ENCODE peak calls at places on chromosomes 7 and 10, in five cellular contexts. F is MM.1S, G is HCT116, J is IMR-90, M is SK-N-SH. P is an unnamed sample.

GRCh38 chr7:87128883-87129282 is 23.4 kb upstream of the DMTF1 start:
- DNase-seq in F (no peak), G (no peak), J (no peak), M (no peak), P (no peak)

GRCh38 chr10:3248526-3249255 is 76.1 kb upstream of the PITRM1 start:
- DNase-seq in F (no peak), G (peak), J (peak), M (no peak), P (no peak)

GRCh38 chr10:98349508-98349922 is 65.5 kb downstream of the PYROXD2 start:
- DNase-seq in F (no peak), G (no peak), J (peak), M (no peak), P (peak)

GRCh38 chr10:52818019-52818418 is 45.4 kb upstream of the MBL2 start:
- DNase-seq in F (peak), G (peak), J (peak), M (peak), P (peak)

GRCh38 chr7:95434501-95435421 is at the start of gene PON2:
- DNase-seq in F (peak), G (peak), J (peak), M (peak), P (no peak)

GRCh38 chr7:192701-193536 is 548 bp downstream of the FAM20C start:
- DNase-seq in F (no peak), G (no peak), J (peak), M (peak), P (no peak)

GRCh38 chr7:113582471-113582870 is 336.3 kb downstream of the PPP1R3A start:
- DNase-seq in F (no peak), G (no peak), J (no peak), M (no peak), P (no peak)

GRCh38 chr10:11303671-11304170 is 286.0 kb downstream of the CELF2 start:
- DNase-seq in F (no peak), G (no peak), J (no peak), M (no peak), P (no peak)

GRCh38 chr7:29194206-29194593 is 375 bp upstream of the CHN2 start:
- DNase-seq in F (no peak), G (no peak), J (no peak), M (no peak), P (no peak)

GRCh38 chr7:5554287-5554785 is 130.7 kb upstream of the TNRC18 start:
- DNase-seq in F (no peak), G (no peak), J (no peak), M (no peak), P (no peak)
- H3K4me3 ChIP-seq in F (no peak), G (peak), J (no peak), M (no peak), P (no peak)

DNA sequence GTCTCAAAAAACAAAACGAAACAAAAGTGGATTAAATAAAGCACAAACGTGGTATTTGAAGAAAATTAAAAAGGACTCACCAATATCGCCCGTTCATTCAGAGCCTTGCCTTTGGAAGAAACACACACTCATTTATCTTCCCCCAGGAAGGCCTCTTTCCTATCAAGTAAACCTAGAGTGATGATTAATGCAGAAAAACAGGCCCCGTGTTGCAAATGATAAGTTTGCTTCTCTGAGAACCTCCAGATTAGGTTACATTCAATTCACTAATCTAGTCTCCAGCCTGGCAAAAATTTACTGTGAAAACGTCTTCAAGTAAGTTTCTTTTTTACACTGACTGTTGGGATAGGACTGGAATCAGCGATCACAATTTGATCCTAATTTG is 78.0 kb upstream of the C1GALT1 start:
- DNase-seq in F (no peak), G (no peak), J (no peak), M (no peak), P (no peak)
- H2AFZ ChIP-seq in F (no peak), G (no peak), J (no peak), M (no peak), P (no peak)

DNA sequence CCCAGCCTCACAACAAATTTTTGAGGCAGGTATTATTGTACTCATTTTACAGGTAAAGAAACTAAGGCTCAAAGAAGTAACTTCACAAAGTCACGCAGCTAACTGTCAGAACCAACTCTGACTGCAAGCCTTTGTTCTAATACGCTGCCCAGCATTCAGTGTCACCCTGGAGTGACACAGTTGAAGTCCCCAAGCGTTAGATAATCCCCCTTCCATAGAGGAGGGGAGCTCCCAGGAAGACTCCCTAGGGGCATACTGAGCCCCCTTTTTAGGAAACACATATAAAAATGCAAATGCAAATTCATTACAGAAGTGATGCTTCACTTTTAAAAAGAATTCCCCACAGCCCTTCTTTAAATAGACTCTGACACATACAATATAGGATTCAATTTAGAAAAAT is 101.0 kb upstream of the MACROH2A2 start:
- DNase-seq in F (no peak), G (no peak), J (no peak), M (no peak), P (no peak)
- H3K4me3 ChIP-seq in F (no peak), G (no peak), J (no peak), M (no peak), P (no peak)

GRCh38 chr7:115937960-115938359 is 92.6 kb downstream of the TFEC start:
- DNase-seq in F (no peak), G (no peak), J (no peak), M (no peak), P (no peak)
- H2AFZ ChIP-seq in F (no peak), G (no peak), J (no peak), M (no peak), P (no peak)

DNA sequence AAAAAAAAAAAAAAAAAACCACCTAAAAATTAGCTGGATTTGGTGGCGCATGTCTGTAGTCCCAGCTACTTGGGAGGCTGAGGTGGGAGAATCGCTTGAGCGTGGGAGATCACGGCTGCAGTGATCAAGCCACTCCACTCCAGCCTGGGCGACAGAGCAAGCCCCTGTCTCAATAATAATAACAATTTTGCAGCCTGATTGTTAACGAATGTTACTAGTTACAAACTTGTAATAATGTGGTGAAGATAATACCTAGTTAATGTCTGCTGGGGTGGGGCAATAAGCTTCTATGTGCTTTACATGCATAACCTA is 1.2 kb upstream of the ATAD1 start:
- DNase-seq in F (no peak), G (no peak), J (no peak), M (no peak), P (no peak)
- H3K4me3 ChIP-seq in F (no peak), G (peak), J (no peak), M (no peak), P (peak)

GRCh38 chr7:159015894-159016410 is 128.7 kb downstream of the VIPR2 start:
- DNase-seq in F (no peak), G (no peak), J (no peak), M (no peak), P (no peak)

GRCh38 chr7:159016591-159016990 is 128.1 kb downstream of the VIPR2 start:
- DNase-seq in F (no peak), G (no peak), J (no peak), M (no peak), P (no peak)

GRCh38 chr7:159013825-159014289 is 130.8 kb downstream of the VIPR2 start:
- DNase-seq in F (no peak), G (no peak), J (no peak), M (no peak), P (no peak)

GRCh38 chr7:159014297-159015062 is 130.2 kb downstream of the VIPR2 start:
- DNase-seq in F (no peak), G (no peak), J (no peak), M (no peak), P (no peak)

DNA sequence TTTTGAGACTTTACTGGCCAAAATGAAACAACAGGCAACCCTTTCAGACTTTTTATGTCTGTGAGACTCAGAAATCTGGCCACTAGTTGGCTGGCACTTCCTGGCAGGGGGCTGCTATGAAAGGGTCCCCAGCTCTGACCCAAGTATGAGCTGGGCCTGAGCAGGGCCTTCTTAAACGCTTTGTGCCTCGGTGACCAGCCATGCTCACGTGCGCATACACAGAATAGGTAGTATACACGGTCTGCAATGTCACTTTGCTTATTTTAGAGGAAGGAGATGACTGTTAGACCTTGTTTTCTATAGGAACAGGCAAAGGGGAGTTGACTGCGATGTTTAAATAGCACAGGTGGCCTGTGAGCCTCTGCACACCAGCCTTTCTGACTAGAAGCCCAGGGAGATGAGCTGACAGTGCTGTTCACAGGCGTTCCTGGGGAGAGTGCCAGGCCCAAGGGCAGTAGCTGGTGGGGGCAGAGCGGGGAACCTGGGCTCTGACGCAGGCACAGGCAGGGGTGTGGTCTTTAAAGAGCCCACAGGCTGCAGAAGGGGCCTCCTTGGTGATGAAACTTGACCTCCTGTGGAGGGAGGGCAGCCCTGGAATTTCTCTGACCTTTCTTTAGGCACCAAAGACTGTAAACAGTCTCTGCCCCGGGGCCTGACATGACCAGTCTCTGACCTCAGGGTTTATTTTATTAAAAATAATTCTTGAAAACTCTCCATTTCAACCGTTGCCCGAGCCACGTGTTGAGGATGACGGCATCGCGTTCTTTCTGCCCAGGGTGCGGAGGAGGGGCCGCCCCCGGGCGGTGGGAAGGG is 129.4 kb downstream of the VIPR2 start:
- DNase-seq in F (no peak), G (no peak), J (no peak), M (no peak), P (no peak)
- H2AFZ ChIP-seq in F (no peak), G (no peak), J (no peak), M (no peak), P (no peak)

DNA sequence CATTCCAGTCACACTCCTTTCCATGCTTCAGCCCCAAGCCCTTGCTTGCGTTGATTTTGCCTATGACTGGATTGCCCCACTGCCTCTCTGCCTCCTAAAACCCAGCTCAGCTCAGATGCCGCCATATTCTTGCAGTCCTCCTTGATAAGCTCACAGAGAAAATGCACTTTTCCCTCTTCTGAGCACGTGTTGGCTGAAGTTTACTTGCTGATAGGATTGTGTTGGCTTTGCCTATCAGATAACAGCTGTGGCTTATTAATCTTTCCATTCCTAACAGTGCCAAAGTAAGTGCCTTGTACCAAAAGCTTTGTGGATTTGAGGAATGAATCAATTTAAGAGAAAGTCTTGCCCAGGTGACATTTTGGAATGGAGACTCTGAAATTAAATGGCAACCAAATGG is 249.2 kb downstream of the PHTF2 start:
- DNase-seq in F (no peak), G (no peak), J (no peak), M (no peak), P (no peak)
- H3K4me3 ChIP-seq in F (no peak), G (no peak), J (no peak), M (no peak), P (no peak)

DNA sequence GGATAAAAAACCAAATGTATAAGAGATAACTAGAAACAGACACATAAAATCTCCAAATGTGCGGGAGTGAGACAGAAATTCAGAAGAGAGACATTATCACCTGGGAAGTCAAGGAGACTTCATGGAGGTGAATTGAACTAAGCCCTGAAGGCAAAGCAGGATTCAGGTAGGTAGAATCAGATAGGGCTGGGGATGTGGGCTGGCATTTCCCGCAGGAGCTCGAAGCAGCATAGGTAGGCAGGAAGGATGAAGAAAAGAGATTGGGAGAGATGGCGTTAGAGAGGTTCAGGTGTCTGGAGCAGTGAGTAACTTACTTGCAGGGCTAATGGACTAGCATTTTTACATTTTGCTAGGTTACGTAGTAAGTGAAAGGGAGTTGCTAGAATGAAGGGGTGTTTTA is 58.2 kb upstream of the NRP1 start:
- DNase-seq in F (no peak), G (no peak), J (no peak), M (no peak), P (no peak)
- H2AFZ ChIP-seq in F (no peak), G (no peak), J (no peak), M (no peak), P (no peak)

GRCh38 chr10:91117496-91117895 is 103.0 kb upstream of the PCGF5 start:
- DNase-seq in F (no peak), G (no peak), J (no peak), M (no peak), P (no peak)
- H3K4me3 ChIP-seq in F (no peak), G (no peak), J (no peak), M (no peak), P (no peak)